ENCODE peak calls at places on chromosome 1, in four cellular contexts. B is CD4-positive, alpha-beta memory T cell; X is right cardiac atrium; Y is fibroblast of pulmonary artery. J is an unnamed sample.

GRCh38 chr1:6011161-6011945 is 19.1 kb upstream of the NPHP4 start:
- DNase-seq in Y (no peak), X (peak; percentile 25), B (no peak), J (no peak)

GRCh38 chr1:151887028-151887427 is 22.3 kb downstream of the THEM4 start:
- DNase-seq in X (no peak), B (no peak), Y (peak; percentile 86), J (no peak)

GRCh38 chr1:69691179-69691578 is 123.5 kb downstream of the LRRC7 start:
- DNase-seq in Y (no peak), X (no peak), B (no peak), J (no peak)

GRCh38 chr1:39753132-39754025 is 14.7 kb downstream of the PPIE start:
- DNase-seq in B (no peak), X (no peak), Y (no peak), J (no peak)

GRCh38 chr1:3676581-3677410 is 24.5 kb downstream of the TP73 start:
- DNase-seq in B (no peak), X (peak; percentile 42), Y (no peak), J (no peak)

GRCh38 chr1:236536540-236536939 is 12.8 kb downstream of the LGALS8 start:
- DNase-seq in X (no peak), B (no peak), Y (no peak), J (no peak)

GRCh38 chr1:3578433-3578805 is 32.9 kb downstream of the MEGF6 start:
- DNase-seq in Y (no peak), B (no peak), X (no peak), J (no peak)

GRCh38 chr1:64030411-64030810 is 173.0 kb upstream of the UBE2U start:
- DNase-seq in Y (no peak), X (no peak), B (no peak), J (no peak)

GRCh38 chr1:161725888-161726630 is 4.7 kb downstream of the FCRLB start:
- DNase-seq in Y (peak; percentile 54), X (peak; percentile 80), B (peak; percentile 43), J (peak; percentile 42)

GRCh38 chr1:226946841-226947240 is 6.7 kb downstream of the COQ8A start:
- DNase-seq in Y (no peak), X (no peak), B (no peak), J (no peak)

GRCh38 chr1:111222308-111223125 is 5.0 kb upstream of the CHI3L2 start:
- DNase-seq in Y (peak; percentile 72), X (peak; percentile 83), B (peak; percentile 63), J (peak; percentile 23)
- H3K4me3 ChIP-seq in Y (no peak overlapping the region), X (no peak overlapping the region), B (peak overlapping the region; percentile 25), J (peak overlapping the region; percentile 33)

GRCh38 chr1:154757149-154757548 is 112.9 kb downstream of the KCNN3 start:
- DNase-seq in B (no peak), Y (no peak), X (peak; percentile 67), J (no peak)

GRCh38 chr1:154758346-154758745 is 111.7 kb downstream of the KCNN3 start:
- DNase-seq in Y (no peak), X (no peak), B (no peak), J (no peak)

GRCh38 chr1:154759793-154760192 is 110.3 kb downstream of the KCNN3 start:
- DNase-seq in X (no peak), Y (no peak), B (no peak), J (no peak)

GRCh38 chr1:154759196-154759595 is 110.9 kb downstream of the KCNN3 start:
- DNase-seq in B (peak; percentile 50), X (no peak), Y (no peak), J (no peak)

GRCh38 chr1:154760469-154760933 is 109.6 kb downstream of the KCNN3 start:
- DNase-seq in B (peak; percentile 80), X (peak; percentile 88), Y (peak; percentile 10), J (no peak)
- H3K4me3 ChIP-seq in B (no peak overlapping the region), X (peak overlapping the region; percentile 13), Y (no peak overlapping the region), J (no peak overlapping the region)

GRCh38 chr1:25169168-25169567 is 63.1 kb downstream of the SYF2 start:
- DNase-seq in X (no peak), B (no peak), Y (no peak), J (no peak)
- H3K4me3 ChIP-seq in X (no peak overlapping the region), B (no peak overlapping the region), Y (no peak overlapping the region), J (no peak overlapping the region)

GRCh38 chr1:53328490-53329182 is 766 bp upstream of the LRP8 start:
- DNase-seq in Y (no peak), X (peak; percentile 39), B (no peak), J (no peak)
- H3K4me3 ChIP-seq in Y (peak overlapping the region; percentile 48), X (peak overlapping the region; percentile 64), B (no peak overlapping the region), J (peak overlapping the region; percentile 88)

GRCh38 chr1:112988367-112988766 is 32.4 kb upstream of the SLC16A1 start:
- DNase-seq in B (no peak), Y (no peak), X (no peak), J (no peak)
- H3K4me3 ChIP-seq in B (no peak overlapping the region), Y (no peak overlapping the region), X (no peak overlapping the region), J (no peak overlapping the region)

DNA sequence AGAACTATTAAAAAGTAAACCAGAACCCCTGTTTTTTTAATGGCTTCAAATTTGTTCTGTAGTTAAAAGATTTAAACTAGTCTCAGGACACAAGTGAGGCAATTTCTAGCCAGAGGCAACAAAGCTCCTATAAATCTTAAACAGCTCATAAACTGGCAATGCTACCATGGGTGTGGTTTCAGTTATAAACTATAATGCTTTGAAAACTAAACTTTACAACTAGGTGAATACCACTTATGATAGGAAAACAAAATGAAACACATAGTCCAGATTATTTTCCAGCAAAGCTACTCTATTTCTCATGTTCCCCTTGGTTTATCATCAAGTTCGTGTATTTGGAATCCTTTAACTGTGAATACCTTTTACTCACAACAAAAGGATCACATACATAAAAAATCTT is 282.5 kb downstream of the VAV3 start:
- DNase-seq in B (no peak), X (no peak), Y (no peak), J (no peak)
- H3K4me3 ChIP-seq in B (no peak overlapping the region), X (no peak overlapping the region), Y (no peak overlapping the region), J (no peak overlapping the region)

GRCh38 chr1:205593967-205594366 is 37.8 kb downstream of the ELK4 start:
- DNase-seq in Y (no peak), X (no peak), B (no peak), J (no peak)

GRCh38 chr1:205593532-205593931 is 38.3 kb downstream of the ELK4 start:
- DNase-seq in B (peak; percentile 43), Y (no peak), X (no peak), J (peak; percentile 68)

GRCh38 chr1:205591522-205592351 is 40.1 kb downstream of the ELK4 start:
- DNase-seq in B (peak; percentile 86), X (peak; percentile 95), Y (peak; percentile 82), J (peak; percentile 85)

GRCh38 chr1:205590777-205591513 is 40.9 kb downstream of the ELK4 start:
- DNase-seq in B (no peak), Y (no peak), X (no peak), J (no peak)

GRCh38 chr1:205592443-205593003 is 39.3 kb downstream of the ELK4 start:
- DNase-seq in X (no peak), Y (no peak), B (no peak), J (no peak)
- H3K4me3 ChIP-seq in X (no peak overlapping the region), Y (no peak overlapping the region), B (no peak overlapping the region), J (no peak overlapping the region)